ENCODE peak calls at places on chromosomes 4 and X, in eight cellular contexts. U, C, O, X, R, T, V and E are unnamed samples.

GRCh38 chr4:87032884-87033533 is 98.2 kb downstream of the AFF1 start:
- DNase-seq in U (no peak), C (no peak), O (no peak), X (peak; percentile 86), R (no peak), T (no peak), V (peak; percentile 59), E (peak; percentile 83)

GRCh38 chr4:16598241-16599224 is 299.9 kb downstream of the LDB2 start:
- DNase-seq in U (no peak), C (no peak), O (no peak), X (peak; percentile 62), R (no peak), T (no peak), V (no peak), E (peak; percentile 76)

GRCh38 chr4:109574443-109574850 is 14.4 kb downstream of the MCUB start:
- DNase-seq in U (peak; percentile 29), C (no peak), O (no peak), X (no peak), R (no peak), T (peak; percentile 39), V (peak; percentile 25), E (no peak)

GRCh38 chrX:47502591-47503222 is 19.7 kb upstream of the ZNF41 start:
- DNase-seq in U (no peak), C (no peak), O (no peak), X (peak; percentile 90), R (no peak), T (no peak), V (peak; percentile 11), E (peak; percentile 61)

GRCh38 chr4:2515835-2516550 is 20.5 kb upstream of the FAM193A start:
- DNase-seq in U (no peak), C (no peak), O (no peak), X (no peak), R (no peak), T (no peak), V (no peak), E (no peak)

GRCh38 chr4:184444953-184445309 is 29.4 kb downstream of the IRF2 start:
- DNase-seq in U (no peak), C (no peak), O (no peak), X (no peak), R (no peak), T (no peak), V (no peak), E (no peak)

GRCh38 chr4:6909970-6910339 is 329 bp downstream of the TBC1D14 start:
- DNase-seq in U (no peak), C (no peak), O (peak; percentile 65), X (no peak), R (no peak), T (no peak), V (no peak), E (no peak)

GRCh38 chr4:176186067-176186466 is 9.3 kb downstream of the SPATA4 start:
- DNase-seq in U (no peak), C (no peak), O (no peak), X (no peak), R (no peak), T (no peak), V (no peak), E (no peak)

GRCh38 chrX:119516157-119516702 is 48.0 kb downstream of the SLC25A5 start:
- DNase-seq in U (peak; percentile 83), C (peak; percentile 10), O (peak; percentile 72), X (peak; percentile 64), R (peak; percentile 41), T (peak; percentile 69), V (peak; percentile 7), E (peak; percentile 69)

GRCh38 chr4:84666444-84666843 is 83.5 kb downstream of the CDS1 start:
- DNase-seq in U (no peak), C (no peak), O (no peak), X (no peak), R (no peak), T (no peak), V (no peak), E (no peak)

GRCh38 chr4:86156526-86156925 is 203.3 kb downstream of the MAPK10 start:
- DNase-seq in U (no peak), C (no peak), O (no peak), X (no peak), R (no peak), T (no peak), V (no peak), E (no peak)

GRCh38 chr4:8182858-8183725 is 16.0 kb upstream of the SH3TC1 start:
- DNase-seq in U (no peak), C (no peak), O (no peak), X (peak; percentile 76), R (peak; percentile 71), T (no peak), V (no peak), E (peak; percentile 70)

GRCh38 chrX:21266949-21267348 is 107.3 kb upstream of the CNKSR2 start:
- DNase-seq in U (no peak), C (no peak), O (no peak), X (no peak), R (no peak), T (no peak), V (no peak), E (no peak)

GRCh38 chrX:109600114-109600710 is 24.8 kb downstream of the KCNE5 start:
- DNase-seq in U (no peak), C (no peak), O (peak; percentile 52), X (peak; percentile 16), R (no peak), T (no peak), V (peak; percentile 47), E (no peak)

GRCh38 chr4:114043116-114043515 is 63.7 kb upstream of the ARSJ start:
- DNase-seq in U (no peak), C (no peak), O (no peak), X (no peak), R (no peak), T (no peak), V (no peak), E (peak; percentile 26)

GRCh38 chrX:9788908-9789307 is 2.7 kb downstream of the SHROOM2 start:
- DNase-seq in U (no peak), C (peak; percentile 9), O (no peak), X (no peak), R (no peak), T (no peak), V (no peak), E (peak; percentile 55)

GRCh38 chrX:134161162-134161561 is 75.8 kb upstream of the CCDC160 start:
- DNase-seq in U (no peak), C (no peak), O (no peak), X (no peak), R (no peak), T (no peak), V (no peak), E (no peak)

GRCh38 chrX:151722241-151722846 is 6.5 kb downstream of the FATE1 start:
- DNase-seq in U (peak; percentile 10), C (no peak), O (peak; percentile 73), X (peak; percentile 32), R (peak; percentile 1), T (no peak), V (no peak), E (no peak)

GRCh38 chr4:55172694-55173287 is 47.4 kb upstream of the KDR start:
- DNase-seq in U (no peak), C (no peak), O (no peak), X (no peak), R (no peak), T (no peak), V (no peak), E (no peak)

GRCh38 chr4:76147454-76148141 is 599 bp downstream of the NUP54 start:
- DNase-seq in U (peak; percentile 39), C (peak; percentile 29), O (peak; percentile 82), X (peak; percentile 52), R (no peak), T (no peak), V (peak; percentile 14), E (peak; percentile 75)

GRCh38 chr4:127049506-127049905 is 583.3 kb upstream of the INTU start:
- DNase-seq in U (no peak), C (peak; percentile 70), O (no peak), X (no peak), R (no peak), T (no peak), V (no peak), E (peak; percentile 22)

GRCh38 chr4:105306158-105306781 is 159.6 kb downstream of the TET2 start:
- DNase-seq in U (no peak), C (no peak), O (no peak), X (no peak), R (no peak), T (no peak), V (no peak), E (no peak)

GRCh38 chrX:16869393-16870094 is 618 bp downstream of the RBBP7 start:
- DNase-seq in U (peak; percentile 66), C (no peak), O (peak; percentile 75), X (peak; percentile 32), R (no peak), T (peak; percentile 23), V (peak; percentile 4), E (peak; percentile 18)

GRCh38 chrX:12672362-12673106 is 118.7 kb upstream of the PRPS2 start:
- DNase-seq in U (no peak), C (no peak), O (no peak), X (peak; percentile 25), R (no peak), T (no peak), V (no peak), E (no peak)

GRCh38 chr4:153931804-153932203 is 142.9 kb upstream of the SFRP2 start:
- DNase-seq in U (no peak), C (peak; percentile 41), O (no peak), X (peak; percentile 84), R (peak; percentile 5), T (no peak), V (no peak), E (no peak)

GRCh38 chr4:726235-726787 is 20.7 kb downstream of the PCGF3 start:
- DNase-seq in U (no peak), C (no peak), O (no peak), X (peak; percentile 85), R (peak; percentile 24), T (no peak), V (peak; percentile 59), E (peak; percentile 44)

GRCh38 chrX:47214435-47215077 is 3.9 kb upstream of the CDK16 start:
- DNase-seq in U (no peak), C (no peak), O (no peak), X (no peak), R (no peak), T (no peak), V (no peak), E (no peak)